ENCODE peak calls at places on chromosomes 13 and 19, in ten cellular contexts. One of them, this sample, is unnamed.
A peak's percentile ranks its signal among the peaks of the same experiment; 100 is the strongest.

GRCh38 chr13:109783815-109784589 is 2.4 kb downstream of the IRS2 start:
- DNase-seq in HFF-Myc: no peak
- DNase-seq in HepG2: no peak
- DNase-seq in fibroblast of mammary gland: no peak
- DNase-seq in ascending aorta: no peak
- DNase-seq in GM12865: no peak
- DNase-seq in PC-9: no peak
- DNase-seq in AG09309: no peak
- DNase-seq in uterus: no peak
- DNase-seq in GM06990: no peak
- DNase-seq in this sample: no peak

GRCh38 chr13:26474286-26474685 is 83.2 kb upstream of the WASF3 start:
- DNase-seq in HFF-Myc: no peak
- DNase-seq in HepG2: no peak
- DNase-seq in fibroblast of mammary gland: no peak
- DNase-seq in ascending aorta: no peak
- DNase-seq in GM12865: no peak
- DNase-seq in PC-9: no peak
- DNase-seq in AG09309: no peak
- DNase-seq in uterus: no peak
- DNase-seq in GM06990: no peak
- DNase-seq in this sample: no peak

GRCh38 chr19:50377051-50377441 is 789 bp downstream of the NR1H2 start:
- DNase-seq in HFF-Myc: no peak
- DNase-seq in HepG2: peak; percentile 12
- DNase-seq in fibroblast of mammary gland: peak; percentile 17
- DNase-seq in ascending aorta: no peak
- DNase-seq in GM12865: no peak
- DNase-seq in PC-9: no peak
- DNase-seq in AG09309: no peak
- DNase-seq in uterus: peak; percentile 46
- DNase-seq in GM06990: no peak
- DNase-seq in this sample: peak; percentile 74

GRCh38 chr13:58429917-58430316 is 798.4 kb downstream of the PCDH17 start:
- DNase-seq in HFF-Myc: no peak
- DNase-seq in HepG2: no peak
- DNase-seq in fibroblast of mammary gland: no peak
- DNase-seq in ascending aorta: no peak
- DNase-seq in GM12865: no peak
- DNase-seq in PC-9: no peak
- DNase-seq in AG09309: no peak
- DNase-seq in uterus: no peak
- DNase-seq in GM06990: no peak
- DNase-seq in this sample: no peak

GRCh38 chr19:17943284-17944221 is 10.7 kb downstream of the CCDC124 start:
- DNase-seq in HFF-Myc: no peak
- DNase-seq in HepG2: no peak
- DNase-seq in fibroblast of mammary gland: no peak
- DNase-seq in ascending aorta: no peak
- DNase-seq in GM12865: no peak
- DNase-seq in PC-9: no peak
- DNase-seq in AG09309: no peak
- DNase-seq in uterus: no peak
- DNase-seq in GM06990: no peak
- DNase-seq in this sample: peak; percentile 59

GRCh38 chr19:1183543-1184172 is 9.6 kb upstream of the SBNO2 start:
- DNase-seq in HFF-Myc: no peak
- DNase-seq in HepG2: peak; percentile 77
- DNase-seq in fibroblast of mammary gland: no peak
- DNase-seq in ascending aorta: no peak
- DNase-seq in GM12865: peak; percentile 87
- DNase-seq in PC-9: peak; percentile 95
- DNase-seq in AG09309: no peak
- DNase-seq in uterus: no peak
- DNase-seq in GM06990: peak; percentile 78
- DNase-seq in this sample: peak; percentile 92

GRCh38 chr13:112893570-112894422 is 75.2 kb upstream of the MCF2L start:
- DNase-seq in HFF-Myc: no peak
- DNase-seq in HepG2: peak; percentile 76
- DNase-seq in fibroblast of mammary gland: no peak
- DNase-seq in ascending aorta: no peak
- DNase-seq in GM12865: no peak
- DNase-seq in PC-9: peak; percentile 44
- DNase-seq in AG09309: no peak
- DNase-seq in uterus: no peak
- DNase-seq in GM06990: no peak
- DNase-seq in this sample: peak; percentile 76

GRCh38 chr13:106418556-106418955 is 116.9 kb downstream of the EFNB2 start:
- DNase-seq in HFF-Myc: peak; percentile 89
- DNase-seq in HepG2: no peak
- DNase-seq in fibroblast of mammary gland: peak; percentile 97
- DNase-seq in ascending aorta: no peak
- DNase-seq in GM12865: no peak
- DNase-seq in PC-9: no peak
- DNase-seq in AG09309: peak; percentile 91
- DNase-seq in uterus: no peak
- DNase-seq in GM06990: no peak
- DNase-seq in this sample: no peak

GRCh38 chr13:94515352-94515751 is 35.9 kb upstream of the DCT start:
- DNase-seq in HFF-Myc: no peak
- DNase-seq in HepG2: no peak
- DNase-seq in fibroblast of mammary gland: no peak
- DNase-seq in ascending aorta: no peak
- DNase-seq in GM12865: no peak
- DNase-seq in PC-9: no peak
- DNase-seq in AG09309: no peak
- DNase-seq in uterus: no peak
- DNase-seq in GM06990: no peak
- DNase-seq in this sample: no peak

GRCh38 chr13:94524407-94524806 is 44.9 kb upstream of the DCT start:
- DNase-seq in HFF-Myc: no peak
- DNase-seq in HepG2: no peak
- DNase-seq in fibroblast of mammary gland: no peak
- DNase-seq in ascending aorta: no peak
- DNase-seq in GM12865: no peak
- DNase-seq in PC-9: no peak
- DNase-seq in AG09309: no peak
- DNase-seq in uterus: no peak
- DNase-seq in GM06990: no peak
- DNase-seq in this sample: no peak

GRCh38 chr13:94515911-94516310 is 36.4 kb upstream of the DCT start:
- DNase-seq in HFF-Myc: no peak
- DNase-seq in HepG2: no peak
- DNase-seq in fibroblast of mammary gland: no peak
- DNase-seq in ascending aorta: no peak
- DNase-seq in GM12865: no peak
- DNase-seq in PC-9: no peak
- DNase-seq in AG09309: no peak
- DNase-seq in uterus: no peak
- DNase-seq in GM06990: no peak
- DNase-seq in this sample: no peak

GRCh38 chr13:94516456-94516855 is 37.0 kb upstream of the DCT start:
- DNase-seq in HFF-Myc: no peak
- DNase-seq in HepG2: no peak
- DNase-seq in fibroblast of mammary gland: no peak
- DNase-seq in ascending aorta: no peak
- DNase-seq in GM12865: no peak
- DNase-seq in PC-9: no peak
- DNase-seq in AG09309: no peak
- DNase-seq in uterus: no peak
- DNase-seq in GM06990: no peak
- DNase-seq in this sample: no peak

DNA sequence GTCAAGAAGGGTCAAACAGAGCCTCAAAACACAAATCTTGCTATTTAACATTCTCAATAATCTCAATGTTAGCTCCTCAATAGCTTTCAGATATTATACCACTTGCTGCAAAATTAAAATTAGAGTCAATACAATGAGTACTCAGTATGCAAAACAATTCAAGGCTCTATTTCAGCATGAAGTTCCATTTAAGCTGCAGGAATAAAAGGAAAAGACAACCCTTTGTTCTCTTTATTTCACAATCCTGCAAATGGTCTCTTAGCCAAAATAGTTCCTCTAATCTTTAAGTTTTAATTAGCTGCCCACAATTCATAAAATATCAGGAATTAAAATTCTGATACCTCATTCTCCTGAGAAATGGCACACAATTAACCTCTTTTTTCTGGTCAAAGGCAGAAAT is 40.5 kb upstream of the DCT start:
- DNase-seq in HFF-Myc: no peak
- DNase-seq in HepG2: no peak
- DNase-seq in fibroblast of mammary gland: no peak
- DNase-seq in ascending aorta: no peak
- DNase-seq in GM12865: no peak
- DNase-seq in PC-9: no peak
- DNase-seq in AG09309: no peak
- DNase-seq in uterus: no peak
- DNase-seq in GM06990: no peak
- DNase-seq in this sample: no peak
- H3K4me3 ChIP-seq in HFF-Myc: no peak overlapping the region
- H3K4me3 ChIP-seq in HepG2: no peak overlapping the region
- H3K4me3 ChIP-seq in fibroblast of mammary gland: no peak overlapping the region
- H3K4me3 ChIP-seq in ascending aorta: no peak overlapping the region
- H3K4me3 ChIP-seq in GM12865: no peak overlapping the region
- H3K4me3 ChIP-seq in PC-9: no peak overlapping the region
- H3K4me3 ChIP-seq in AG09309: no peak overlapping the region
- H3K4me3 ChIP-seq in uterus: no peak overlapping the region
- H3K4me3 ChIP-seq in GM06990: no peak overlapping the region
- H3K4me3 ChIP-seq in this sample: no peak overlapping the region

GRCh38 chr19:39802958-39803357 is 24.3 kb downstream of the LEUTX start:
- DNase-seq in HFF-Myc: no peak
- DNase-seq in HepG2: no peak
- DNase-seq in fibroblast of mammary gland: no peak
- DNase-seq in ascending aorta: no peak
- DNase-seq in GM12865: no peak
- DNase-seq in PC-9: no peak
- DNase-seq in AG09309: no peak
- DNase-seq in uterus: no peak
- DNase-seq in GM06990: no peak
- DNase-seq in this sample: peak; percentile 19
- H3K4me3 ChIP-seq in HFF-Myc: no peak overlapping the region
- H3K4me3 ChIP-seq in HepG2: no peak overlapping the region
- H3K4me3 ChIP-seq in fibroblast of mammary gland: no peak overlapping the region
- H3K4me3 ChIP-seq in ascending aorta: no peak overlapping the region
- H3K4me3 ChIP-seq in GM12865: no peak overlapping the region
- H3K4me3 ChIP-seq in PC-9: no peak overlapping the region
- H3K4me3 ChIP-seq in AG09309: no peak overlapping the region
- H3K4me3 ChIP-seq in uterus: no peak overlapping the region
- H3K4me3 ChIP-seq in GM06990: no peak overlapping the region
- H3K4me3 ChIP-seq in this sample: no peak overlapping the region

DNA sequence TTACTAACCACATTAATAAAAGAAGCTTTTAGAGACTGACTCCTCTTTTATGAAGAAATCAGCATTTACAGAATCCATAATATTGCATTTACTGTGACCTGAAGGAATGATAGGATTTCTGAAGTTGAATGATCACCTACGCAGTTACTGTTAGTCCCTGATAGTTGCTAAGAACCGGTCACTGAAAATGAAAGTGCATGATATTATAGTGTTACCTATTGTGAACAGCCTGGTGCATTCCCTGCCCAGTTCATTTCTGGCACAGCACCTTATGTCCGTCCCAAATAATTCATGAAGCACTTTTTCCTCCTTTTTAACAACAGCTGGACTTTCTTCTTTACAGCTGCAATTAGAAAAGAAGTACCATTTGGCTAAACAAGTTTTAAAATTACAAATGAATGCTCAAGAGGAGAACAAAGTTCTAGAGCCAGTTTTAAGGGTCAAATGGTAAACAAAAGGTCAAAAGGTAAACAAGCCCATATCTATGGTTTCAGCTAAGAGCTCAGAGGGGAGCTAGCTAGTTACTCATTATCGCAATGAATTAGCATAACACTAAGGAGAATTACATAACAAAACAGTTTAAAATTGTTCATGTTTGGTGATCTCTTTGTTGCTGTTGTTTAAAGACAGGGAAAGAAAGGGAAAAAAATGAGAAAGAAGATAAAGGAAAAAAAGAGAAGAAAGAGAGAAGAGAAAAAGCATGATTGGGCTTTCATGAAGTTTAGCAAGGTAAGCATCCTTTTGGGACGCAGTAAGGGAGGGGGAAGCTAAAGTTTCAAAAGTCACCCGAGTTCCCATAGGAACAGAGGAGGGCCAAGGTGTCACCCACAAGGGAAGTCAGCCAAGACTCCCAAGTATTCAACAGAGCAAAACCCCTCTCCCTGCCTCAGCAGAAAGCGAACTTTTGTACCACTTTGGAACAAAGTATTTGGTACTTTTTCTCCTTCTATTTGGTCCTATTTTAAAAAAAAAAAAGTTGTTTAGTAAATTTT is 50.2 kb downstream of the FLT3 start:
- DNase-seq in HFF-Myc: no peak
- DNase-seq in HepG2: no peak
- DNase-seq in fibroblast of mammary gland: no peak
- DNase-seq in ascending aorta: no peak
- DNase-seq in GM12865: peak; percentile 60
- DNase-seq in PC-9: no peak
- DNase-seq in AG09309: no peak
- DNase-seq in uterus: no peak
- DNase-seq in GM06990: no peak
- DNase-seq in this sample: peak; percentile 32
- H3K4me3 ChIP-seq in HFF-Myc: no peak overlapping the region
- H3K4me3 ChIP-seq in HepG2: no peak overlapping the region
- H3K4me3 ChIP-seq in fibroblast of mammary gland: no peak overlapping the region
- H3K4me3 ChIP-seq in ascending aorta: no peak overlapping the region
- H3K4me3 ChIP-seq in GM12865: peak overlapping the region; percentile 23
- H3K4me3 ChIP-seq in PC-9: no peak overlapping the region
- H3K4me3 ChIP-seq in AG09309: no peak overlapping the region
- H3K4me3 ChIP-seq in uterus: no peak overlapping the region
- H3K4me3 ChIP-seq in GM06990: no peak overlapping the region
- H3K4me3 ChIP-seq in this sample: no peak overlapping the region

GRCh38 chr19:54460230-54461005 is 3.2 kb downstream of the LENG9 start:
- DNase-seq in HFF-Myc: no peak
- DNase-seq in HepG2: no peak
- DNase-seq in fibroblast of mammary gland: no peak
- DNase-seq in ascending aorta: no peak
- DNase-seq in GM12865: no peak
- DNase-seq in PC-9: no peak
- DNase-seq in AG09309: no peak
- DNase-seq in uterus: no peak
- DNase-seq in GM06990: no peak
- DNase-seq in this sample: no peak

GRCh38 chr19:54459282-54460229 is 4.0 kb downstream of the LENG9 start:
- DNase-seq in HFF-Myc: no peak
- DNase-seq in HepG2: no peak
- DNase-seq in fibroblast of mammary gland: no peak
- DNase-seq in ascending aorta: no peak
- DNase-seq in GM12865: no peak
- DNase-seq in PC-9: no peak
- DNase-seq in AG09309: no peak
- DNase-seq in uterus: no peak
- DNase-seq in GM06990: no peak
- DNase-seq in this sample: no peak

GRCh38 chr19:54462072-54462712 is 1.4 kb downstream of the LENG9 start:
- DNase-seq in HFF-Myc: no peak
- DNase-seq in HepG2: no peak
- DNase-seq in fibroblast of mammary gland: no peak
- DNase-seq in ascending aorta: no peak
- DNase-seq in GM12865: no peak
- DNase-seq in PC-9: peak; percentile 49
- DNase-seq in AG09309: no peak
- DNase-seq in uterus: no peak
- DNase-seq in GM06990: no peak
- DNase-seq in this sample: no peak

GRCh38 chr19:54462713-54463530 is 656 bp downstream of the LENG9 start:
- DNase-seq in HFF-Myc: no peak
- DNase-seq in HepG2: peak; percentile 54
- DNase-seq in fibroblast of mammary gland: peak; percentile 60
- DNase-seq in ascending aorta: no peak
- DNase-seq in GM12865: peak; percentile 82
- DNase-seq in PC-9: peak; percentile 72
- DNase-seq in AG09309: no peak
- DNase-seq in uterus: peak; percentile 55
- DNase-seq in GM06990: peak; percentile 83
- DNase-seq in this sample: peak; percentile 87

DNA sequence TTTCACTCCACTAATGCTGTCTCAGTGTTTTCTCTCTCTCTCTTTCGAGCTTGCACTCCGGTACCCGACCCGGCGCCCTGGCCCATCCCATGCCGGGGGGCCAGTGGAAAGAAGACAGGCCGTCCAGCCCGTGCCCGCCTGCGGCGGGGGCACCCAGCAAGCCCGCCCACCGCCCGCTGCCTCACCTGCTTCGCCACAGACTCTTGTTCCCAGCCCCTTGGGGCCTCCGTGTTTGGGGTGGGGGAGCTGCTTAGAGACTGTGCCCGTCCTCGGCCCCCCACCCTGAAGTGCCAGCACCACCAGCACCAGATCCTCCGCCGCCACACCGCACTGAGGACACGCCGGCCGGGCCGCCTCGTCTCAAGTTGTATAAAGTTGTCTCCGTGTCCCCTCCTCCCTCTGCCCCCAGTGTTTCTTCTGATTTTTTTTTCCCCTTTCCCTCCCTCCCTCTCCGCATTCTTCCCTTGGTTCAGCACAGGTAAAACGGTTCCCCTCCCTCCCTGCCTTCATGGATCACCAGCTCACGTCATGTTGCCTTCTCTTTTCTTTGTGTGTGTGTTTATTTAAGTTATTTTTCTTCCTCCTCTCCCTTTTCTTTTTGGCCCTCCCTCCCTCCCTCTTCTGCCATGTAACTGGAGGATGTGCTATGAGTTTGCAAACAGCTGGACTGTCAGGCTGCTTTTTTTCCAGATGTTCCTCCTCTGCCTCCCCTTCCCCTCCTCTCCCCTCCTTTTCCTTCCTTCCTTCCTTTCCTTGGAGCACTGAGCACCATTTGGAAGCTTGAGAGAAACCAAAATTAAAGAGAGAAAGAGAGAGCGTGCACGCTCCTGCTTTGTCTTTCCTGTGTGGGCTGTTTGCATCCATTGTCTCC is 2.1 kb downstream of the LENG9 start:
- DNase-seq in HFF-Myc: no peak
- DNase-seq in HepG2: no peak
- DNase-seq in fibroblast of mammary gland: no peak
- DNase-seq in ascending aorta: no peak
- DNase-seq in GM12865: no peak
- DNase-seq in PC-9: no peak
- DNase-seq in AG09309: no peak
- DNase-seq in uterus: no peak
- DNase-seq in GM06990: no peak
- DNase-seq in this sample: no peak
- H3K4me3 ChIP-seq in HFF-Myc: peak overlapping the region; percentile 52
- H3K4me3 ChIP-seq in HepG2: peak overlapping the region; percentile 77
- H3K4me3 ChIP-seq in fibroblast of mammary gland: no peak overlapping the region
- H3K4me3 ChIP-seq in ascending aorta: peak overlapping the region; percentile 79
- H3K4me3 ChIP-seq in GM12865: peak overlapping the region; percentile 88
- H3K4me3 ChIP-seq in PC-9: peak overlapping the region; percentile 77
- H3K4me3 ChIP-seq in AG09309: peak overlapping the region; percentile 58
- H3K4me3 ChIP-seq in uterus: no peak overlapping the region
- H3K4me3 ChIP-seq in GM06990: no peak overlapping the region
- H3K4me3 ChIP-seq in this sample: no peak overlapping the region